ENCODE peak calls at places on chromosomes 1 and 21, in five cellular contexts. One of them, this sample, is unnamed.

GRCh38 chr1:101376121-101377095 is 139.6 kb downstream of the S1PR1 start:
- DNase-seq in GM23338: no peak
- DNase-seq in body of pancreas: no peak
- DNase-seq in tibial artery: no peak
- DNase-seq in natural killer cell: no peak
- DNase-seq in this sample: no peak

GRCh38 chr1:178134061-178134460 is 40.2 kb downstream of the RASAL2 start:
- DNase-seq in tibial artery: peak
- DNase-seq in natural killer cell: no peak
- DNase-seq in body of pancreas: peak
- DNase-seq in GM23338: no peak
- DNase-seq in this sample: no peak

GRCh38 chr1:183461350-183461749 is 10.9 kb upstream of the SMG7 start:
- DNase-seq in tibial artery: no peak
- DNase-seq in body of pancreas: peak
- DNase-seq in GM23338: peak
- DNase-seq in natural killer cell: no peak
- DNase-seq in this sample: peak

GRCh38 chr1:147580200-147580557 is 38.9 kb downstream of the BCL9 start:
- DNase-seq in GM23338: no peak
- DNase-seq in body of pancreas: no peak
- DNase-seq in natural killer cell: no peak
- DNase-seq in tibial artery: no peak
- DNase-seq in this sample: no peak

GRCh38 chr1:94702440-94702810 is 117.7 kb upstream of the SLC44A3 start:
- DNase-seq in tibial artery: peak
- DNase-seq in body of pancreas: peak
- DNase-seq in GM23338: no peak
- DNase-seq in natural killer cell: no peak
- DNase-seq in this sample: no peak

GRCh38 chr1:150282558-150282958 is 204 bp downstream of the CIART start:
- DNase-seq in body of pancreas: no peak
- DNase-seq in tibial artery: peak
- DNase-seq in natural killer cell: no peak
- DNase-seq in GM23338: no peak
- DNase-seq in this sample: no peak

GRCh38 chr1:220592714-220593113 is 64.8 kb downstream of the MARK1 start:
- DNase-seq in body of pancreas: no peak
- DNase-seq in natural killer cell: no peak
- DNase-seq in GM23338: no peak
- DNase-seq in tibial artery: no peak
- DNase-seq in this sample: no peak

GRCh38 chr21:36719614-36720013 is 20.7 kb downstream of the SIM2 start:
- DNase-seq in tibial artery: no peak
- DNase-seq in natural killer cell: no peak
- DNase-seq in GM23338: no peak
- DNase-seq in body of pancreas: peak
- DNase-seq in this sample: peak

GRCh38 chr21:9737871-9738520 is 783.4 kb upstream of the TPTE start:
- DNase-seq in tibial artery: no peak
- DNase-seq in natural killer cell: no peak
- DNase-seq in body of pancreas: no peak
- DNase-seq in GM23338: no peak
- DNase-seq in this sample: no peak

GRCh38 chr21:26840206-26840605 is 5.0 kb downstream of the ADAMTS1 start:
- DNase-seq in GM23338: no peak
- DNase-seq in natural killer cell: peak
- DNase-seq in body of pancreas: no peak
- DNase-seq in tibial artery: no peak
- DNase-seq in this sample: no peak

GRCh38 chr1:203643213-203644045 is 16.8 kb downstream of the ATP2B4 start:
- DNase-seq in tibial artery: no peak
- DNase-seq in natural killer cell: no peak
- DNase-seq in GM23338: no peak
- DNase-seq in body of pancreas: no peak
- DNase-seq in this sample: no peak

GRCh38 chr1:151837841-151838490 is 1.7 kb downstream of the C2CD4D start:
- DNase-seq in body of pancreas: no peak
- DNase-seq in GM23338: peak
- DNase-seq in tibial artery: no peak
- DNase-seq in natural killer cell: peak
- DNase-seq in this sample: peak

GRCh38 chr1:3623441-3624150 is 1.2 kb upstream of the TPRG1L start:
- DNase-seq in tibial artery: no peak
- DNase-seq in GM23338: peak
- DNase-seq in body of pancreas: no peak
- DNase-seq in natural killer cell: no peak
- DNase-seq in this sample: no peak

GRCh38 chr1:81155131-81155530 is 645.6 kb upstream of the ADGRL2 start:
- DNase-seq in GM23338: no peak
- DNase-seq in natural killer cell: no peak
- DNase-seq in body of pancreas: no peak
- DNase-seq in tibial artery: no peak
- DNase-seq in this sample: no peak

GRCh38 chr1:225724251-225724650 is 53.4 kb upstream of the SRP9 start:
- DNase-seq in body of pancreas: no peak
- DNase-seq in tibial artery: no peak
- DNase-seq in natural killer cell: no peak
- DNase-seq in GM23338: no peak
- DNase-seq in this sample: no peak

GRCh38 chr1:222283147-222283768 is 264.6 kb downstream of the HHIPL2 start:
- DNase-seq in GM23338: no peak
- DNase-seq in body of pancreas: no peak
- DNase-seq in natural killer cell: no peak
- DNase-seq in tibial artery: no peak
- DNase-seq in this sample: no peak

GRCh38 chr1:55893155-55893554 is 678.0 kb upstream of the USP24 start:
- DNase-seq in tibial artery: no peak
- DNase-seq in natural killer cell: no peak
- DNase-seq in GM23338: peak
- DNase-seq in body of pancreas: no peak
- DNase-seq in this sample: no peak

GRCh38 chr1:228367798-228368791 is 38.5 kb downstream of the TRIM11 start:
- DNase-seq in GM23338: peak
- DNase-seq in tibial artery: peak
- DNase-seq in natural killer cell: no peak
- DNase-seq in body of pancreas: no peak
- DNase-seq in this sample: peak

GRCh38 chr1:214544791-214545190 is 6.6 kb downstream of the PTPN14 start:
- DNase-seq in natural killer cell: no peak
- DNase-seq in GM23338: no peak
- DNase-seq in body of pancreas: no peak
- DNase-seq in tibial artery: no peak
- DNase-seq in this sample: no peak

GRCh38 chr1:1004780-1005697 is 5.1 kb upstream of the HES4 start:
- DNase-seq in tibial artery: peak
- DNase-seq in natural killer cell: no peak
- DNase-seq in body of pancreas: peak
- DNase-seq in GM23338: no peak
- DNase-seq in this sample: no peak

GRCh38 chr1:85317580-85317979 is 41.1 kb upstream of the BCL10 start:
- DNase-seq in tibial artery: no peak
- DNase-seq in body of pancreas: no peak
- DNase-seq in GM23338: no peak
- DNase-seq in natural killer cell: no peak
- DNase-seq in this sample: no peak

GRCh38 chr1:25906644-25907300 is 553 bp upstream of the STMN1 start:
- DNase-seq in body of pancreas: peak
- DNase-seq in GM23338: peak
- DNase-seq in natural killer cell: no peak
- DNase-seq in tibial artery: peak
- DNase-seq in this sample: no peak

GRCh38 chr1:39507230-39507928 is 15.9 kb downstream of the BMP8A start:
- DNase-seq in natural killer cell: no peak
- DNase-seq in tibial artery: no peak
- DNase-seq in body of pancreas: no peak
- DNase-seq in GM23338: peak
- DNase-seq in this sample: peak
- TF ChIP-seq CTCF in natural killer cell: no peak
- TF ChIP-seq CTCF in tibial artery: no peak
- TF ChIP-seq CTCF in body of pancreas: no peak
- TF ChIP-seq CTCF in GM23338: peak
- TF ChIP-seq CTCF in this sample: no peak

GRCh38 chr21:44755227-44755626 is 43.9 kb upstream of the TSPEAR start:
- DNase-seq in body of pancreas: no peak
- DNase-seq in tibial artery: no peak
- DNase-seq in GM23338: no peak
- DNase-seq in natural killer cell: no peak
- DNase-seq in this sample: no peak
- TF ChIP-seq CTCF in body of pancreas: no peak
- TF ChIP-seq CTCF in tibial artery: no peak
- TF ChIP-seq CTCF in GM23338: no peak
- TF ChIP-seq CTCF in natural killer cell: no peak
- TF ChIP-seq CTCF in this sample: no peak

GRCh38 chr1:43600033-43601020 is 49.6 kb upstream of the KDM4A start:
- DNase-seq in GM23338: peak
- DNase-seq in tibial artery: no peak
- DNase-seq in body of pancreas: no peak
- DNase-seq in natural killer cell: no peak
- DNase-seq in this sample: no peak
- TF ChIP-seq CTCF in GM23338: no peak
- TF ChIP-seq CTCF in tibial artery: no peak
- TF ChIP-seq CTCF in body of pancreas: no peak
- TF ChIP-seq CTCF in natural killer cell: no peak
- TF ChIP-seq CTCF in this sample: no peak

GRCh38 chr21:44872266-44872567 is 1.3 kb downstream of the PTTG1IP start:
- DNase-seq in GM23338: no peak
- DNase-seq in natural killer cell: no peak
- DNase-seq in body of pancreas: no peak
- DNase-seq in tibial artery: no peak
- DNase-seq in this sample: no peak
- TF ChIP-seq CTCF in GM23338: no peak
- TF ChIP-seq CTCF in natural killer cell: no peak
- TF ChIP-seq CTCF in body of pancreas: no peak
- TF ChIP-seq CTCF in tibial artery: no peak
- TF ChIP-seq CTCF in this sample: no peak

GRCh38 chr1:9593492-9594465 is 5.1 kb downstream of the TMEM201 start:
- DNase-seq in tibial artery: peak
- DNase-seq in body of pancreas: peak
- DNase-seq in GM23338: peak
- DNase-seq in natural killer cell: no peak
- DNase-seq in this sample: peak
- TF ChIP-seq CTCF in tibial artery: no peak
- TF ChIP-seq CTCF in body of pancreas: no peak
- TF ChIP-seq CTCF in GM23338: peak
- TF ChIP-seq CTCF in natural killer cell: no peak
- TF ChIP-seq CTCF in this sample: no peak

DNA sequence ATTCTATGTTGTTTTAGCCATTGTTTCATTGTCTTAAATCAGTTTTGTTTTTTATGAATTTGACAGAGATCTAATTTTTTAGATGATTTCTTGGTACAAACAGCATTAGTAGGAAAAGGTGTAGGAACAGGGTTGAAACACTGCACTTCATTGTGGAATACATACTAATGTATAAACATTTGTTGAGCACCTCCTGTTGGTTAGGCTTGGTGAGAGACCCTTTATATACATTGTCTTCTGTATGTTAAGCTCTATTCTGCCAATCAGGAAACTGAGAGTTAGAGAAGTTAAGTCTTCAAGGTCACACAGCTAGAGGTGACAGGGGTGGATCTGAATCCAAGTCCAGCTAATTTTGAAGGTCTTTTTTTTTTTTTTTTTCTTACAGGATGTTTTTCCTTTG is 192.7 kb downstream of the VPS13D start:
- DNase-seq in natural killer cell: no peak
- DNase-seq in GM23338: peak
- DNase-seq in tibial artery: no peak
- DNase-seq in body of pancreas: no peak
- DNase-seq in this sample: no peak
- TF ChIP-seq CTCF in natural killer cell: no peak
- TF ChIP-seq CTCF in GM23338: peak
- TF ChIP-seq CTCF in tibial artery: no peak
- TF ChIP-seq CTCF in body of pancreas: no peak
- TF ChIP-seq CTCF in this sample: no peak

GRCh38 chr1:36352141-36352909 is 28.9 kb upstream of the EVA1B start:
- DNase-seq in body of pancreas: no peak
- DNase-seq in natural killer cell: no peak
- DNase-seq in tibial artery: no peak
- DNase-seq in GM23338: no peak
- DNase-seq in this sample: no peak
- TF ChIP-seq CTCF in body of pancreas: no peak
- TF ChIP-seq CTCF in natural killer cell: no peak
- TF ChIP-seq CTCF in tibial artery: no peak
- TF ChIP-seq CTCF in GM23338: peak
- TF ChIP-seq CTCF in this sample: no peak

GRCh38 chr1:24642481-24643361 is at the start of gene SRRM1:
- DNase-seq in GM23338: peak
- DNase-seq in tibial artery: peak
- DNase-seq in natural killer cell: peak
- DNase-seq in body of pancreas: peak
- DNase-seq in this sample: peak
- TF ChIP-seq CTCF in GM23338: no peak
- TF ChIP-seq CTCF in tibial artery: no peak
- TF ChIP-seq CTCF in natural killer cell: no peak
- TF ChIP-seq CTCF in body of pancreas: no peak
- TF ChIP-seq CTCF in this sample: no peak

DNA sequence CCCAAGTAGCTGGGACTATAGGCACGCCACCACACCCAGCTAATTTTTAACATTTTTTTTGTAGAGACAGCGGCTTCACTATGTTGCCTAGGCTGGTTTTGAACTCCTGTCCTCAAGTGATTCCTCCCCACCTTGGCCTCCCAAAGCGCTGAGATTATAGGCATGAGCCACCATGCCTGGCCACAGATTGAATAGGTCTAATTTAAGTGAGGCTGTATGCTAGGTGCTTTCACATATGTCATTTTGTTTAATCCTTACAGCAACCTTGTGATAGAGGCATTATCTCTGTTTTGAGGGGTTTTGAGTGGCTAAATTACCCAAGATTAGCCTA is 7.2 kb downstream of the INTS3 start:
- DNase-seq in natural killer cell: no peak
- DNase-seq in tibial artery: no peak
- DNase-seq in body of pancreas: no peak
- DNase-seq in GM23338: no peak
- DNase-seq in this sample: no peak
- TF ChIP-seq CTCF in natural killer cell: no peak
- TF ChIP-seq CTCF in tibial artery: no peak
- TF ChIP-seq CTCF in body of pancreas: no peak
- TF ChIP-seq CTCF in GM23338: no peak
- TF ChIP-seq CTCF in this sample: no peak

DNA sequence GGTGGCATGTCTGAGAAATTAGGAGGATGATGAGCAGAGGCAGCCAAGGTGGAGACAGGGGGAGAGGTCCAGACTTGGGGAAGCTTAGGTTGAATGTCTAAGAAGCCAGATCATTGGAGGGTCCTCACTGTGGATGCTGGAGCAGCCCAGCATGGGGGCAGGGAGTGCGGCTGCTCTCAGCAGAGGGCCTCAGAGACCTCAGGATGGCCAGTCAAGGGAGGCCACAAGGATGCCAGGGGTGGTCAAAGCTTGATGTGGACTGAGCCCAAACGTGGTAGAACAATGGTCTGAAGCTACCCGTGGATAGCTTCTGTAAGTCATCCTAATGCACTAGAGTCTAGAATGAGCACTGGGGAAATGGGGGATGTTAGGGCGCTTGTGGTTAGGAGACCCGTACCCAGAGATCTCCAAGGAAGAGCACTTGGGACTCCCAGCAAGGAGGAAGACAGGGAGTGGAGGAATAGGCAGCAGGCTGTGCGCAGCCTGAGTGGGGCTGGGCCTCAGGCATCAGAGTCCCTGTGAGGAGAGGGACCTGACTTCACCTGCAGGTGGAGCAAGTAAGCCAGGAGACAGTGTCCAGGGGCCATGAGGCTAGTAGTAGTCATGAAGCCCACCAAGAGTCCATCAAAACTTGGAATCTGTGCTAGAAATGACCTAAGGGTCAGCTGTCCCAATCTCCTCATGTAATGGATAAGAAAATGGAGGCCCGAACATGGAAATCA is 4.3 kb upstream of the S100A9 start:
- DNase-seq in tibial artery: no peak
- DNase-seq in GM23338: peak
- DNase-seq in natural killer cell: no peak
- DNase-seq in body of pancreas: no peak
- DNase-seq in this sample: no peak
- TF ChIP-seq CTCF in tibial artery: peak
- TF ChIP-seq CTCF in GM23338: peak
- TF ChIP-seq CTCF in natural killer cell: no peak
- TF ChIP-seq CTCF in body of pancreas: no peak
- TF ChIP-seq CTCF in this sample: no peak